ENCODE peak calls at places on chromosomes 1 and 21, in nine cellular contexts. O is stomach, P is transverse colon, M is H1, D is ovary, Z is A549, W is HepG2, I is tibial nerve, K is suprapubic skin. T is an unnamed sample.

GRCh38 chr1:2584822-2585317 is 1.7 kb upstream of the PRXL2B start:
- DNase-seq in O (no peak), P (no peak), M (no peak), D (no peak), Z (no peak), W (no peak), I (no peak), K (no peak), T (no peak)

GRCh38 chr1:1779691-1780597 is 1.7 kb upstream of the NADK start:
- DNase-seq in O (peak; percentile 75), P (peak; percentile 83), M (peak; percentile 63), D (peak; percentile 50), Z (no peak), W (no peak), I (peak; percentile 76), K (no peak), T (no peak)

GRCh38 chr1:235818632-235819136 is 48.0 kb downstream of the LYST start:
- DNase-seq in O (no peak), P (no peak), M (no peak), D (no peak), Z (no peak), W (no peak), I (no peak), K (no peak), T (no peak)

GRCh38 chr1:27438621-27439061 is 46.2 kb downstream of the GPR3 start:
- DNase-seq in O (no peak), P (no peak), M (no peak), D (no peak), Z (no peak), W (no peak), I (no peak), K (no peak), T (no peak)

GRCh38 chr1:202807926-202808757 is at the start of gene KDM5B:
- DNase-seq in O (peak; percentile 77), P (peak; percentile 84), M (peak; percentile 88), D (peak; percentile 86), Z (peak; percentile 74), W (peak; percentile 7), I (peak; percentile 46), K (peak; percentile 85), T (peak; percentile 86)

GRCh38 chr1:26336477-26337205 is 17.3 kb downstream of the CRYBG2 start:
- DNase-seq in O (peak; percentile 97), P (peak; percentile 96), M (peak; percentile 97), D (peak; percentile 54), Z (peak; percentile 69), W (no peak), I (peak; percentile 45), K (peak; percentile 87), T (no peak)

GRCh38 chr1:28507646-28508434 is 2.0 kb downstream of the RCC1 start:
- DNase-seq in O (no peak), P (no peak), M (no peak), D (no peak), Z (no peak), W (no peak), I (no peak), K (no peak), T (no peak)

GRCh38 chr1:143652187-143652586 is 319.6 kb downstream of the FAM72C start:
- DNase-seq in O (no peak), P (no peak), M (no peak), D (no peak), Z (no peak), W (no peak), I (no peak), K (no peak), T (no peak)

GRCh38 chr1:164587617-164588367 is 28.8 kb downstream of the PBX1 start:
- DNase-seq in O (no peak), P (no peak), M (no peak), D (no peak), Z (no peak), W (no peak), I (no peak), K (no peak), T (no peak)

GRCh38 chr1:30707412-30708360 is 15.7 kb downstream of the MATN1 start:
- DNase-seq in O (peak; percentile 70), P (peak; percentile 72), M (peak; percentile 94), D (peak; percentile 72), Z (peak; percentile 69), W (peak; percentile 38), I (peak; percentile 68), K (peak; percentile 90), T (peak; percentile 87)

GRCh38 chr21:41815652-41816582 is 49.1 kb upstream of the RIPK4 start:
- DNase-seq in O (no peak), P (no peak), M (no peak), D (no peak), Z (no peak), W (no peak), I (no peak), K (peak; percentile 52), T (peak; percentile 68)

GRCh38 chr1:2495026-2495425 is 18.9 kb downstream of the PLCH2 start:
- DNase-seq in O (no peak), P (no peak), M (no peak), D (no peak), Z (no peak), W (no peak), I (no peak), K (no peak), T (no peak)

GRCh38 chr21:31514598-31514997 is 144.9 kb upstream of the SOD1 start:
- DNase-seq in O (no peak), P (no peak), M (peak; percentile 64), D (no peak), Z (no peak), W (no peak), I (peak; percentile 28), K (no peak), T (no peak)

GRCh38 chr1:151474711-151475110 is 15.4 kb upstream of the POGZ start:
- DNase-seq in O (no peak), P (no peak), M (no peak), D (no peak), Z (no peak), W (no peak), I (no peak), K (no peak), T (no peak)

GRCh38 chr1:172185206-172185605 is 235.3 kb upstream of the C1orf105 start:
- DNase-seq in O (no peak), P (no peak), M (no peak), D (no peak), Z (no peak), W (no peak), I (no peak), K (no peak), T (no peak)

GRCh38 chr1:192805832-192806323 is 3.0 kb upstream of the RGS2 start:
- DNase-seq in O (no peak), P (no peak), M (no peak), D (no peak), Z (peak; percentile 70), W (peak; percentile 68), I (peak; percentile 22), K (no peak), T (no peak)

GRCh38 chr21:32351428-32351827 is 41.4 kb downstream of the URB1 start:
- DNase-seq in O (no peak), P (no peak), M (no peak), D (no peak), Z (no peak), W (no peak), I (no peak), K (no peak), T (peak; percentile 34)

GRCh38 chr1:1264868-1265272 is 8.8 kb downstream of the UBE2J2 start:
- DNase-seq in O (no peak), P (no peak), M (peak; percentile 84), D (no peak), Z (no peak), W (no peak), I (no peak), K (no peak), T (no peak)

GRCh38 chr1:228038387-228039005 is 31.7 kb downstream of the WNT3A start:
- DNase-seq in O (peak; percentile 2), P (no peak), M (peak; percentile 39), D (peak; percentile 5), Z (no peak), W (no peak), I (no peak), K (peak; percentile 62), T (peak; percentile 37)

GRCh38 chr1:225811622-225812487 is 1.9 kb downstream of the EPHX1 start:
- DNase-seq in O (no peak), P (peak; percentile 27), M (no peak), D (peak; percentile 50), Z (peak; percentile 47), W (peak; percentile 48), I (peak; percentile 57), K (no peak), T (no peak)
- TF ChIP-seq CTCF in O (no peak), P (peak; percentile 14), M (peak; percentile 66), D (no peak), Z (peak; percentile 61), W (peak; percentile 66), I (no peak), K (no peak), T (no peak)

GRCh38 chr1:70717656-70718055 is 306.6 kb downstream of the CTH start:
- DNase-seq in O (no peak), P (no peak), M (no peak), D (no peak), Z (no peak), W (no peak), I (no peak), K (no peak), T (no peak)
- TF ChIP-seq EP300 in O (no peak), P (no peak), M (no peak), D (no peak), Z (no peak), W (no peak), I (no peak), K (no peak), T (no peak)

DNA sequence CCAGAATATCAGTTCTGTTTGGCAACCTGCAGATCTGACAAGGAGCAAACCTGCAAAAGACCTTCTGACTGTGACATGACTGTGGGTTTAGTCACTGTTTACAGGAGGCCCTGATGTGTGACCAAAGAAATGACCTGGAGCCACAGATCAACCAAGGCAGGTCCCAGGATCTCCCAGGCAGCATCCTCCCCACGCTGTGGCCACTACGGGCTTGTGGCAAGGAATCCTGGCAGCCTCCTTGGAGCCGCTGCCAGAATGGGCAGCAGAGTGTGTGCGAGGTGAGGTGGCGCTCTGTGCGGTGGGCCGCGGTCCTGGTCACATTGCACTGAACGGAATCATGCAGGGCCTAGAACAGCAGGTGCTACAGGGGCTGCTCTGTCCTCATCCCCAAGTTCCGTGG is 15.9 kb downstream of the MCM3AP start:
- DNase-seq in O (no peak), P (no peak), M (no peak), D (no peak), Z (no peak), W (no peak), I (no peak), K (no peak), T (no peak)
- TF ChIP-seq CTCF in O (no peak), P (no peak), M (no peak), D (no peak), Z (no peak), W (no peak), I (no peak), K (no peak), T (no peak)

GRCh38 chr21:20004353-20004752 is 993.9 kb upstream of the NCAM2 start:
- DNase-seq in O (no peak), P (no peak), M (no peak), D (no peak), Z (no peak), W (no peak), I (no peak), K (no peak), T (no peak)

GRCh38 chr21:19995253-19995652 is 1003.0 kb upstream of the NCAM2 start:
- DNase-seq in O (no peak), P (no peak), M (no peak), D (no peak), Z (no peak), W (no peak), I (no peak), K (no peak), T (no peak)

GRCh38 chr21:19998450-19998849 is 999.8 kb upstream of the NCAM2 start:
- DNase-seq in O (no peak), P (no peak), M (no peak), D (no peak), Z (no peak), W (no peak), I (no peak), K (no peak), T (no peak)

GRCh38 chr21:19999369-20000272 is 998.6 kb upstream of the NCAM2 start:
- DNase-seq in O (no peak), P (no peak), M (no peak), D (no peak), Z (no peak), W (no peak), I (no peak), K (no peak), T (no peak)
- TF ChIP-seq EP300 in O (no peak), P (no peak), M (no peak), D (no peak), Z (no peak), W (no peak), I (no peak), K (no peak), T (no peak)

T was measured in sigmoid colon.